ENCODE peak calls at places on chromosome 10, in seven cellular contexts. One of them, this sample, is unnamed.

GRCh38 chr10:95428702-95429101 is 132.5 kb downstream of the SORBS1 start:
- DNase-seq in adrenal gland: no peak
- DNase-seq in activated CD8-positive, alpha-beta T cell treated with anti-CD3 and anti-CD28 coated beads for 36 hours: no peak
- DNase-seq in Peyer's patch: no peak
- DNase-seq in RWPE1: no peak
- DNase-seq in choroid plexus epithelial cell: no peak
- DNase-seq in astrocyte of the cerebellum: no peak
- DNase-seq in this sample: no peak

GRCh38 chr10:109956454-109957091 is 33.3 kb upstream of the XPNPEP1 start:
- DNase-seq in Peyer's patch: no peak
- DNase-seq in RWPE1: peak; percentile 64
- DNase-seq in choroid plexus epithelial cell: peak; percentile 59
- DNase-seq in adrenal gland: peak; percentile 33
- DNase-seq in activated CD8-positive, alpha-beta T cell treated with anti-CD3 and anti-CD28 coated beads for 36 hours: peak; percentile 50
- DNase-seq in astrocyte of the cerebellum: peak; percentile 9
- DNase-seq in this sample: peak; percentile 58

GRCh38 chr10:102648889-102649752 is 4.8 kb downstream of the TRIM8 start:
- DNase-seq in astrocyte of the cerebellum: no peak
- DNase-seq in RWPE1: no peak
- DNase-seq in Peyer's patch: peak; percentile 59
- DNase-seq in activated CD8-positive, alpha-beta T cell treated with anti-CD3 and anti-CD28 coated beads for 36 hours: peak; percentile 71
- DNase-seq in choroid plexus epithelial cell: no peak
- DNase-seq in adrenal gland: no peak
- DNase-seq in this sample: no peak

GRCh38 chr10:102504179-102504975 is 605 bp downstream of the SUFU start:
- DNase-seq in activated CD8-positive, alpha-beta T cell treated with anti-CD3 and anti-CD28 coated beads for 36 hours: peak; percentile 42
- DNase-seq in choroid plexus epithelial cell: peak; percentile 48
- DNase-seq in Peyer's patch: peak; percentile 25
- DNase-seq in RWPE1: peak; percentile 33
- DNase-seq in astrocyte of the cerebellum: no peak
- DNase-seq in adrenal gland: peak; percentile 41
- DNase-seq in this sample: no peak

GRCh38 chr10:43202224-43202656 is 64.0 kb downstream of the CSGALNACT2 start:
- DNase-seq in choroid plexus epithelial cell: peak; percentile 17
- DNase-seq in Peyer's patch: peak; percentile 32
- DNase-seq in RWPE1: no peak
- DNase-seq in activated CD8-positive, alpha-beta T cell treated with anti-CD3 and anti-CD28 coated beads for 36 hours: peak; percentile 77
- DNase-seq in adrenal gland: no peak
- DNase-seq in astrocyte of the cerebellum: no peak
- DNase-seq in this sample: no peak

GRCh38 chr10:58023341-58024073 is 244.2 kb downstream of the IPMK start:
- DNase-seq in adrenal gland: no peak
- DNase-seq in astrocyte of the cerebellum: peak; percentile 84
- DNase-seq in activated CD8-positive, alpha-beta T cell treated with anti-CD3 and anti-CD28 coated beads for 36 hours: no peak
- DNase-seq in choroid plexus epithelial cell: peak; percentile 85
- DNase-seq in RWPE1: peak; percentile 70
- DNase-seq in Peyer's patch: no peak
- DNase-seq in this sample: peak; percentile 76

GRCh38 chr10:112792487-112793196 is 157.4 kb upstream of the TCF7L2 start:
- DNase-seq in activated CD8-positive, alpha-beta T cell treated with anti-CD3 and anti-CD28 coated beads for 36 hours: no peak
- DNase-seq in Peyer's patch: no peak
- DNase-seq in astrocyte of the cerebellum: no peak
- DNase-seq in choroid plexus epithelial cell: peak; percentile 72
- DNase-seq in adrenal gland: no peak
- DNase-seq in RWPE1: no peak
- DNase-seq in this sample: peak; percentile 77

GRCh38 chr10:3045471-3046209 is 21.7 kb upstream of the PFKP start:
- DNase-seq in Peyer's patch: no peak
- DNase-seq in activated CD8-positive, alpha-beta T cell treated with anti-CD3 and anti-CD28 coated beads for 36 hours: no peak
- DNase-seq in choroid plexus epithelial cell: peak; percentile 75
- DNase-seq in adrenal gland: peak; percentile 50
- DNase-seq in RWPE1: peak; percentile 32
- DNase-seq in astrocyte of the cerebellum: peak; percentile 39
- DNase-seq in this sample: peak; percentile 86

GRCh38 chr10:124565565-124566221 is 104.1 kb downstream of the LHPP start:
- DNase-seq in choroid plexus epithelial cell: peak; percentile 52
- DNase-seq in astrocyte of the cerebellum: no peak
- DNase-seq in RWPE1: no peak
- DNase-seq in adrenal gland: no peak
- DNase-seq in activated CD8-positive, alpha-beta T cell treated with anti-CD3 and anti-CD28 coated beads for 36 hours: peak; percentile 25
- DNase-seq in Peyer's patch: no peak
- DNase-seq in this sample: no peak

GRCh38 chr10:3532644-3533043 is 252.4 kb downstream of the KLF6 start:
- DNase-seq in adrenal gland: no peak
- DNase-seq in activated CD8-positive, alpha-beta T cell treated with anti-CD3 and anti-CD28 coated beads for 36 hours: no peak
- DNase-seq in choroid plexus epithelial cell: no peak
- DNase-seq in astrocyte of the cerebellum: no peak
- DNase-seq in Peyer's patch: no peak
- DNase-seq in RWPE1: peak; percentile 39
- DNase-seq in this sample: no peak

GRCh38 chr10:99548041-99548530 is 15.3 kb downstream of the NKX2-3 start:
- DNase-seq in RWPE1: no peak
- DNase-seq in astrocyte of the cerebellum: no peak
- DNase-seq in adrenal gland: no peak
- DNase-seq in activated CD8-positive, alpha-beta T cell treated with anti-CD3 and anti-CD28 coated beads for 36 hours: peak; percentile 41
- DNase-seq in choroid plexus epithelial cell: peak; percentile 23
- DNase-seq in Peyer's patch: no peak
- DNase-seq in this sample: peak; percentile 34

GRCh38 chr10:105952153-105952552 is 1212.4 kb downstream of the SORCS1 start:
- DNase-seq in adrenal gland: no peak
- DNase-seq in Peyer's patch: no peak
- DNase-seq in choroid plexus epithelial cell: peak; percentile 80
- DNase-seq in RWPE1: peak; percentile 51
- DNase-seq in astrocyte of the cerebellum: no peak
- DNase-seq in activated CD8-positive, alpha-beta T cell treated with anti-CD3 and anti-CD28 coated beads for 36 hours: no peak
- DNase-seq in this sample: peak; percentile 21

GRCh38 chr10:110858297-110858934 is 13.3 kb upstream of the PDCD4 start:
- DNase-seq in Peyer's patch: no peak
- DNase-seq in RWPE1: no peak
- DNase-seq in astrocyte of the cerebellum: no peak
- DNase-seq in activated CD8-positive, alpha-beta T cell treated with anti-CD3 and anti-CD28 coated beads for 36 hours: no peak
- DNase-seq in choroid plexus epithelial cell: no peak
- DNase-seq in adrenal gland: no peak
- DNase-seq in this sample: no peak

GRCh38 chr10:92239600-92240288 is 51.1 kb downstream of the CPEB3 start:
- DNase-seq in RWPE1: peak; percentile 28
- DNase-seq in adrenal gland: peak; percentile 37
- DNase-seq in Peyer's patch: peak; percentile 33
- DNase-seq in activated CD8-positive, alpha-beta T cell treated with anti-CD3 and anti-CD28 coated beads for 36 hours: peak; percentile 45
- DNase-seq in choroid plexus epithelial cell: peak; percentile 23
- DNase-seq in astrocyte of the cerebellum: no peak
- DNase-seq in this sample: peak; percentile 27
- TF ChIP-seq CTCF in RWPE1: no peak
- TF ChIP-seq CTCF in adrenal gland: no peak
- TF ChIP-seq CTCF in Peyer's patch: no peak
- TF ChIP-seq CTCF in activated CD8-positive, alpha-beta T cell treated with anti-CD3 and anti-CD28 coated beads for 36 hours: no peak
- TF ChIP-seq CTCF in choroid plexus epithelial cell: no peak
- TF ChIP-seq CTCF in astrocyte of the cerebellum: no peak
- TF ChIP-seq CTCF in this sample: no peak

DNA sequence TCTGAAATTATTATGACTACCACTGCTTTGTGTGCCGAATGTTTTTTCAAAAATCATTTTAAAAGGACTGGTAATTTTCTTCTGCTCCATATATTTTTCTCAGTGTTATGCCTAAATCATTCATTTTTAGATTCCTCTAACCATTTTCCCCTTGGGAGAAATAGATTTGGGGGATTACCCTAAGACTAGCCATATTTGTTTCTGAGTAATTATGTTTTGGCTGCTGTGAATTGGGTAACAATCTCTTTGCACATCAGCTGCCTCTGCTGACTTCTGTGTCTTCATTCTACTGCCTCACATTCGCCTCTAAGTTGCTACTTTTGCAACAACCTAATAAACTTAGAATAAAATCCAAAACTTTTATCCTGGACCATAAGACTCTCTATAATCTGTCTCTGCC is 18.5 kb upstream of the MRC1 start:
- DNase-seq in astrocyte of the cerebellum: no peak
- DNase-seq in RWPE1: no peak
- DNase-seq in adrenal gland: no peak
- DNase-seq in choroid plexus epithelial cell: no peak
- DNase-seq in Peyer's patch: no peak
- DNase-seq in activated CD8-positive, alpha-beta T cell treated with anti-CD3 and anti-CD28 coated beads for 36 hours: no peak
- DNase-seq in this sample: no peak
- TF ChIP-seq CTCF in astrocyte of the cerebellum: no peak
- TF ChIP-seq CTCF in RWPE1: no peak
- TF ChIP-seq CTCF in adrenal gland: no peak
- TF ChIP-seq CTCF in choroid plexus epithelial cell: no peak
- TF ChIP-seq CTCF in Peyer's patch: no peak
- TF ChIP-seq CTCF in activated CD8-positive, alpha-beta T cell treated with anti-CD3 and anti-CD28 coated beads for 36 hours: no peak
- TF ChIP-seq CTCF in this sample: no peak

DNA sequence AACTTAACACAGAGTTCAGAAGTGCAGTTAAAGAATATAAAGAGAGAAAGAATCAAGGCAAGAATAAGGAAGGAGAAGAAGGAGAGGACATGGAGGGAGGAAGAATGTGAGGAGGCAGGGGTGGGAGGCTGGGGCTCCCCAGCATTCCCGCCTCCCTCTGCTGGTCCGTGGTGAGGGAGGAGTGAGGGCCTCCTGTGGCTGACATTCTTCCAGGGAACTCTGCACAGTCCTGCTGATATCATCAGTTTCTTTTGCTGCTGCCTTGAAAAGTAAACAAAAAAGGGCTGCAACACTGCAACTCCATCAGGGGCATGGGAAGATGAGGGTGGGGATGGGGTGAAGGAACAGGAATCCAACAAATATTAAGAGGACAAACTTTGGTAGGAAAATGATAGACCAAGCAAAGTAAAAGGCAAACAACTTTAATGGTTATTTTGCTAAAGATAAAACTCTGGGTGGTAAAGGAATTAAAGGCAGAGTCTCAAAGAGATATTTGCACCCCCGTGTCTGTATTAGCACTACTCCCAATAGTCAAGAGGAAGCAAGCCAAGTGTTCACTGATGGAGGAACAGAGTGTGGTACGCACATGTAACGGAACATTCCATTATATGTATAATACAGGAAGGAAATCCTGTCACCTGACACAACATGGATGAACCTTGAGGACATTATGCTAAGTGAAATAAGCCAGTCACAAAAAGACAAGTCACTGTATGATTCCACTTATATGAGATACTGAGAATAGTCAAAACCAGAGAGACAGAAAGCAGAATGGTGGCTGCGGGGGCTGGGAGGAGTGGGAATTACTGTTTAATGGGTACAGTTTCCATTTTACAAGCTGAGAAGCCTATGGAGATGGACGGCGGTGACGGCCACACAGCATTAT is 8.0 kb upstream of the SPOCK2 start:
- DNase-seq in astrocyte of the cerebellum: peak; percentile 37
- DNase-seq in RWPE1: no peak
- DNase-seq in choroid plexus epithelial cell: peak; percentile 80
- DNase-seq in Peyer's patch: no peak
- DNase-seq in activated CD8-positive, alpha-beta T cell treated with anti-CD3 and anti-CD28 coated beads for 36 hours: peak; percentile 63
- DNase-seq in adrenal gland: no peak
- DNase-seq in this sample: peak; percentile 57
- TF ChIP-seq CTCF in astrocyte of the cerebellum: peak; percentile 19
- TF ChIP-seq CTCF in RWPE1: no peak
- TF ChIP-seq CTCF in choroid plexus epithelial cell: peak; percentile 41
- TF ChIP-seq CTCF in Peyer's patch: no peak
- TF ChIP-seq CTCF in activated CD8-positive, alpha-beta T cell treated with anti-CD3 and anti-CD28 coated beads for 36 hours: no peak
- TF ChIP-seq CTCF in adrenal gland: no peak
- TF ChIP-seq CTCF in this sample: peak; percentile 36

GRCh38 chr10:52746169-52746568 is 26.4 kb downstream of the MBL2 start:
- DNase-seq in Peyer's patch: no peak
- DNase-seq in choroid plexus epithelial cell: no peak
- DNase-seq in astrocyte of the cerebellum: no peak
- DNase-seq in activated CD8-positive, alpha-beta T cell treated with anti-CD3 and anti-CD28 coated beads for 36 hours: no peak
- DNase-seq in RWPE1: no peak
- DNase-seq in adrenal gland: no peak
- DNase-seq in this sample: peak; percentile 11
- TF ChIP-seq CTCF in Peyer's patch: no peak
- TF ChIP-seq CTCF in choroid plexus epithelial cell: no peak
- TF ChIP-seq CTCF in astrocyte of the cerebellum: no peak
- TF ChIP-seq CTCF in activated CD8-positive, alpha-beta T cell treated with anti-CD3 and anti-CD28 coated beads for 36 hours: no peak
- TF ChIP-seq CTCF in RWPE1: no peak
- TF ChIP-seq CTCF in adrenal gland: no peak
- TF ChIP-seq CTCF in this sample: peak; percentile 40

DNA sequence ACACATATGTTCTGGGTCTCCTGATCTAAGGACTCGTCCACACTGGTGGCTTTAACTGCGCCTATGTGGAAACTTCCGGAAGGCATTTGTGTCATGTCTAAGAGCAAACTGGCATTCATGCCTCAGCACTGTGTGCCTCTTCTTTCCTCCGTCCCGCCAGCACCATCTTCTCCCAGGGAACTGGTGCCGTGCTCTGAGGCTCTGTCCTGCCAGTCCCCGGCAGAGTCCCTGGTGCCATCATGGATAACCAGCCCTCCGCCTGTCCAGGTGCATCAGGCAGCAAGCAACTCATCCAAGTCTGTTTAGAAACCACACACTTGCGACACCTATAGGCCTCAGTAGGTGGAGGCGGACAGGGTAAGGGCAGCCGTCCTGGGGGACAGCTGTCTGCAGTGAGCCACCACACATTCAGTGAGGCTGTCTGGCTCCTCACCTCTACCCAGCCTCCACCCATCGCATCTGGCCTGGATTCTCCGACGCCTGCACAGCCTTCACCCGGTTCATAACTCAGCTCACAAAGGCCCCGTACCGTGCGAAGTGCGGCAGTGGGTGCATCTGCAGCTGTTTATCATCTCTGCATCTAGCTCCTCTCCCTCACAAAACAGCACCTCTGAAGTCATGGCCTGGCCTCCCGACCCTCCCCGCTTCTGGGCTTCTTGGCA is 162.7 kb downstream of the DIP2C start:
- DNase-seq in activated CD8-positive, alpha-beta T cell treated with anti-CD3 and anti-CD28 coated beads for 36 hours: no peak
- DNase-seq in choroid plexus epithelial cell: no peak
- DNase-seq in adrenal gland: no peak
- DNase-seq in RWPE1: no peak
- DNase-seq in astrocyte of the cerebellum: no peak
- DNase-seq in Peyer's patch: no peak
- DNase-seq in this sample: no peak
- TF ChIP-seq CTCF in activated CD8-positive, alpha-beta T cell treated with anti-CD3 and anti-CD28 coated beads for 36 hours: no peak
- TF ChIP-seq CTCF in choroid plexus epithelial cell: no peak
- TF ChIP-seq CTCF in adrenal gland: no peak
- TF ChIP-seq CTCF in RWPE1: no peak
- TF ChIP-seq CTCF in astrocyte of the cerebellum: no peak
- TF ChIP-seq CTCF in Peyer's patch: no peak
- TF ChIP-seq CTCF in this sample: no peak

DNA sequence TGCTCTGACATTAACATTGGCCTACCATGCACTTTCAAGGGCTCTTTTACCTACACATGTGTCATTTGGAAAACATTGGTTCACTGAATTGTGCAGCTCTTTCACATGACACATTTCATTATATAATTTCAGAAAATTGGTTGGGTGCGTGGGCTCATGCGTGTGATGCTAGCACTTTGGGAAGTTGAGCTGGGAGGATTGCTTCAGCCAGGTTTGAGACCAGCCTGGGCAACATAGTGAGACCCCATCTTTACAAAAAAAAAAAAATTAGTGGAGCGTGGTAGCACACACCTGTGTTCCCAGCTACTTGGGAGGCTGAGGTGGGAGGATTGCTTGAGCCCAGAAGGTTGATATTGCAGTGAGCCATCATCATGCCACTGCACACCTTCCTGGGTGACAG is 3.9 kb downstream of the TASOR2 start:
- DNase-seq in activated CD8-positive, alpha-beta T cell treated with anti-CD3 and anti-CD28 coated beads for 36 hours: no peak
- DNase-seq in Peyer's patch: no peak
- DNase-seq in choroid plexus epithelial cell: no peak
- DNase-seq in astrocyte of the cerebellum: no peak
- DNase-seq in RWPE1: no peak
- DNase-seq in adrenal gland: no peak
- DNase-seq in this sample: no peak
- TF ChIP-seq CTCF in activated CD8-positive, alpha-beta T cell treated with anti-CD3 and anti-CD28 coated beads for 36 hours: no peak
- TF ChIP-seq CTCF in Peyer's patch: no peak
- TF ChIP-seq CTCF in choroid plexus epithelial cell: no peak
- TF ChIP-seq CTCF in astrocyte of the cerebellum: no peak
- TF ChIP-seq CTCF in RWPE1: no peak
- TF ChIP-seq CTCF in adrenal gland: no peak
- TF ChIP-seq CTCF in this sample: no peak